ENCODE peak calls at places on chromosomes 16 and 17, in five cellular contexts. N is osteoblast, C is HCT116, I is IMR-90, D is GM23338. E is an unnamed sample.

GRCh38 chr17:30996481-30996880 is 25.6 kb downstream of the RNF135 start:
- DNase-seq in N (no peak), C (no peak), D (no peak), I (no peak), E (peak; percentile 30)

GRCh38 chr17:1480747-1481465 is 11.6 kb downstream of the MYO1C start:
- DNase-seq in I (peak; percentile 74), C (no peak), D (no peak), N (peak; percentile 97), E (no peak)

GRCh38 chr16:1152123-1152638 is 725 bp upstream of the CACNA1H start:
- DNase-seq in D (peak; percentile 67), N (no peak), I (no peak), C (no peak), E (peak; percentile 45)

GRCh38 chr17:34252138-34252889 is 2.8 kb upstream of the CCL2 start:
- DNase-seq in N (no peak), D (peak; percentile 22), I (peak; percentile 95), C (no peak), E (peak; percentile 84)

GRCh38 chr17:82006468-82007227 is 16.0 kb downstream of the CENPX start:
- DNase-seq in D (no peak), I (peak; percentile 82), N (peak; percentile 95), C (no peak), E (no peak)

GRCh38 chr17:16908282-16908681 is 63.6 kb downstream of the TNFRSF13B start:
- DNase-seq in N (no peak), C (no peak), I (no peak), D (no peak), E (no peak)

GRCh38 chr17:28974451-28974850 is 23.1 kb upstream of the PHF12 start:
- DNase-seq in D (no peak), I (no peak), N (no peak), C (no peak), E (no peak)

GRCh38 chr17:66652840-66653507 is 181.9 kb upstream of the CACNG5 start:
- DNase-seq in D (no peak), N (no peak), C (no peak), I (peak; percentile 74), E (no peak)

GRCh38 chr16:67184453-67185002 is 765 bp upstream of the MATCAP1 start:
- DNase-seq in N (no peak), D (no peak), C (no peak), I (no peak), E (peak; percentile 73)

GRCh38 chr16:17017442-17017841 is 453.3 kb downstream of the XYLT1 start:
- DNase-seq in D (no peak), N (no peak), I (no peak), C (no peak), E (no peak)

GRCh38 chr16:48860341-48860740 is 250.4 kb upstream of the N4BP1 start:
- DNase-seq in N (no peak), I (no peak), C (no peak), D (no peak), E (no peak)

GRCh38 chr16:48862087-48862532 is 252.1 kb upstream of the N4BP1 start:
- DNase-seq in I (peak; percentile 80), C (peak; percentile 7), N (no peak), D (peak; percentile 60), E (peak; percentile 32)

GRCh38 chr16:48865511-48865910 is 255.5 kb upstream of the N4BP1 start:
- DNase-seq in D (no peak), I (no peak), C (no peak), N (no peak), E (no peak)

GRCh38 chr16:48864055-48864454 is 254.1 kb upstream of the N4BP1 start:
- DNase-seq in N (no peak), I (no peak), C (no peak), D (peak; percentile 41), E (no peak)
- TF ChIP-seq CTCF in N (no peak), I (no peak), C (peak; percentile 51), D (peak; percentile 49), E (no peak)

GRCh38 chr16:30094541-30095165 is 1.4 kb downstream of the YPEL3 start:
- DNase-seq in C (no peak), N (peak; percentile 50), D (no peak), I (no peak), E (no peak)
- H3K4me3 ChIP-seq in C (no peak overlapping the region), N (peak overlapping the region; percentile 76), D (peak overlapping the region; percentile 68), I (no peak overlapping the region), E (no peak overlapping the region)

GRCh38 chr17:10790491-10791401 is 13.2 kb downstream of the TMEM238L start:
- DNase-seq in I (no peak), C (no peak), D (no peak), N (no peak), E (no peak)

GRCh38 chr17:10793256-10793655 is 10.6 kb downstream of the TMEM238L start:
- DNase-seq in D (no peak), C (no peak), I (no peak), N (no peak), E (no peak)

GRCh38 chr17:10787306-10788020 is 16.4 kb downstream of the TMEM238L start:
- DNase-seq in N (no peak), C (no peak), D (no peak), I (no peak), E (no peak)

GRCh38 chr17:10789694-10790271 is 14.1 kb downstream of the TMEM238L start:
- DNase-seq in C (no peak), I (no peak), N (no peak), D (no peak), E (no peak)

GRCh38 chr17:10792156-10792555 is 11.7 kb downstream of the TMEM238L start:
- DNase-seq in D (no peak), N (no peak), I (no peak), C (no peak), E (no peak)
- H3K4me2 ChIP-seq in D (no peak overlapping the region), N (no peak overlapping the region), I (no peak overlapping the region), C (no peak overlapping the region), E (no peak overlapping the region)

GRCh38 chr17:38897671-38898290 is 27.6 kb upstream of the LASP1NB start:
- DNase-seq in I (no peak), D (no peak), N (peak; percentile 74), C (no peak), E (no peak)
- TF ChIP-seq CTCF in I (no peak), D (no peak), N (no peak), C (no peak), E (no peak)

DNA sequence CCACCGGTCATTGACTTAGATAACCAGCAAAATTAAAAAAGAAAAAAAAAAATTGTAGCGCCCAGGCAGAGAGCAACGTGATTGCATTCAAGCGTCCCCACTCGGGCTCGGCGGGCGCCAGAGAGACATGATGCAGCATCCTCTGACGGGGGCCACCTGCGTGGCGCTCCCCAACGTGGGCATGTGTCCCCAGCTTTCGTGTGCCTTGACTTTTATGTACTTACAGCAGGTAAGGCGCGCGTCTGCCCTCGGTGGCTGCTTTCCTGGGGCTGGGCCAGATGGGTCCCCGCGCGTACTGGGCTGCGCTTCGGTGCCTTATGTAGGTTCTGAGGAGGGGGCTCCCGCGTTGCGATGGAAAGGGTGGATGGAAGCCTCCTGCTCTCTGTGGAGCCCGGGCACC is 28.4 kb upstream of the RBFOX1 start:
- DNase-seq in I (no peak), N (no peak), D (no peak), C (no peak), E (no peak)
- H3K4me3 ChIP-seq in I (no peak overlapping the region), N (no peak overlapping the region), D (peak overlapping the region; percentile 62), C (no peak overlapping the region), E (no peak overlapping the region)

GRCh38 chr16:10966129-10966528 is 21.8 kb downstream of the CLEC16A start:
- DNase-seq in I (no peak), N (no peak), D (no peak), C (no peak), E (no peak)
- H3K4me2 ChIP-seq in I (no peak overlapping the region), N (no peak overlapping the region), D (no peak overlapping the region), C (no peak overlapping the region), E (no peak overlapping the region)

GRCh38 chr17:6496116-6496481 is 51.8 kb downstream of the PIMREG start:
- DNase-seq in N (no peak), C (no peak), I (no peak), D (peak; percentile 91), E (no peak)

GRCh38 chr17:6497496-6498221 is 53.4 kb downstream of the PIMREG start:
- DNase-seq in N (no peak), I (no peak), D (peak; percentile 40), C (no peak), E (no peak)

GRCh38 chr17:6496636-6497441 is 52.6 kb downstream of the PIMREG start:
- DNase-seq in D (no peak), C (no peak), N (no peak), I (no peak), E (no peak)

GRCh38 chr17:6494239-6494941 is 50.1 kb downstream of the PIMREG start:
- DNase-seq in C (no peak), I (no peak), N (no peak), D (no peak), E (no peak)

DNA sequence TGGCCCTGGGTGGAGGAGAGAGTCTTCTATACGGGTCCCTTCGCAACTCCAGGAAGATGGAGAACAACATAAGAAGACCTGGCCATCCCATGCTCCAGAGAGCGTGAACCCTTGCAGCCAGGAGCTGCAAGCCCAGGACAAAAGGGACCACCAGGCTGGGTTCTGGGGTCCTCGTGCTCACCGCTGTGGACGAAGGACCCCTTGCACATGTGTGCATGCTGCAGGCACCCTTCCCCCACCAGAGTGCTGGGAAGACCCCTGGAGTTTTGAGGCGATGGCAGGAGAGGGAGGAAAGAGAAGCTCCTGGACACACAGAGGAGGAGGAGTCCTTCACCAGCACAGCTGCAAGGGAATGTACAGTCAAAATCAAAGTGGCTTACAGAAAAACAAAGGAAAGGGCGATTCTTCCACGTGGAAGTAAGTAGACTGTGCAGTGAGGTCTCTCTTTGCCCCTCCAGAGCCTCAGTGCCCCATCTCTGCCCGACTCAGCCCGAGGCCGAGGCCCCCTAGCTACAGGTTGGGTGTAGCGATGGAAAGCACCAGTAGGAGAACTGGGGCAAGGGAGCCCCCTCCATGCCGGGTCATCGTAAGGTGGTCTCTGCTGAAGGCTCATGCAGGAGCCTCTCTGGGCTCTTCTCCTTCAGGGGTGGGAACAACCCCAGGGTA is 51.3 kb downstream of the PIMREG start:
- DNase-seq in N (no peak), C (no peak), I (no peak), D (no peak), E (no peak)
- TF ChIP-seq CTCF in N (no peak), C (peak; percentile 46), I (peak; percentile 8), D (peak; percentile 58), E (no peak)

DNA sequence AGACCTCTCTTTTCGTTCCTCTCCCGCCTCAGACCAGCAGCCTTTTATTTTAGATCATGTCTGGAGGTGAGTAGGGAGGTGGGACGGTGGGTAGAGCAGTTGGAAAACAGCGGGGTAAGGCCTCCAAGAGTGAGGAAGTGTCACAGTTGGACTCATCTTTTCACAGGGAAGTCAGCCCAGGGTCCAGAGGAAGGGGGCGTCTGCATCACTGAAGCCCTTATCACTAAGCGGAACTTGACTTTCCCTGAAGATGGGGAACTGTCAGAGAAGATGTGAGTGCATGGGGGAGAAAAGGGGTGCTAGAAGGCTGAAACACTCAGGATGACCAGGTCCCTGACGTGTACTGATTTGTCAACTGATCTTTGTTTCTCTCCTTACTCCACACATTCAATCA is 461 bp downstream of the LRRC46 start:
- DNase-seq in D (no peak), I (no peak), N (peak; percentile 43), C (no peak), E (no peak)
- H3K4me3 ChIP-seq in D (peak overlapping the region; percentile 72), I (peak overlapping the region; percentile 40), N (peak overlapping the region; percentile 96), C (peak overlapping the region; percentile 99), E (no peak overlapping the region)

E was measured in hepatocyte.